ENCODE peak calls at places on chromosomes 7 and 10, in four cellular contexts. I is HepG2, M is K562, S is GM12878. U is an unnamed sample.

GRCh38 chr10:12241810-12242529 is 46.0 kb downstream of the CDC123 start:
- DNase-seq in I (no peak), M (no peak), S (peak; percentile 41), U (no peak)

GRCh38 chr7:91941450-91941849 is 788 bp downstream of the AKAP9 start:
- DNase-seq in I (peak; percentile 57), M (no peak), S (no peak), U (no peak)

GRCh38 chr7:70178787-70179186 is 580.5 kb downstream of the AUTS2 start:
- DNase-seq in I (no peak), M (no peak), S (no peak), U (peak; percentile 9)

GRCh38 chr10:113322843-113323242 is 230.0 kb upstream of the HABP2 start:
- DNase-seq in I (no peak), M (no peak), S (no peak), U (no peak)

GRCh38 chr10:72814134-72814790 is 79.3 kb upstream of the OIT3 start:
- DNase-seq in I (no peak), M (no peak), S (no peak), U (no peak)

GRCh38 chr7:47039899-47040298 is 542.0 kb downstream of the TNS3 start:
- DNase-seq in I (no peak), M (no peak), S (no peak), U (no peak)

GRCh38 chr10:29023678-29024077 is 265.2 kb upstream of the LYZL1 start:
- DNase-seq in I (no peak), M (no peak), S (no peak), U (no peak)

GRCh38 chr10:121695731-121696464 is 97.7 kb upstream of the FGFR2 start:
- DNase-seq in I (peak; percentile 77), M (no peak), S (no peak), U (no peak)

GRCh38 chr10:88987840-88988239 is 2.8 kb upstream of the FAS start:
- DNase-seq in I (no peak), M (no peak), S (no peak), U (no peak)

GRCh38 chr10:75395955-75396860 is 5.4 kb downstream of the ZNF503 start:
- DNase-seq in I (no peak), M (no peak), S (no peak), U (no peak)

DNA sequence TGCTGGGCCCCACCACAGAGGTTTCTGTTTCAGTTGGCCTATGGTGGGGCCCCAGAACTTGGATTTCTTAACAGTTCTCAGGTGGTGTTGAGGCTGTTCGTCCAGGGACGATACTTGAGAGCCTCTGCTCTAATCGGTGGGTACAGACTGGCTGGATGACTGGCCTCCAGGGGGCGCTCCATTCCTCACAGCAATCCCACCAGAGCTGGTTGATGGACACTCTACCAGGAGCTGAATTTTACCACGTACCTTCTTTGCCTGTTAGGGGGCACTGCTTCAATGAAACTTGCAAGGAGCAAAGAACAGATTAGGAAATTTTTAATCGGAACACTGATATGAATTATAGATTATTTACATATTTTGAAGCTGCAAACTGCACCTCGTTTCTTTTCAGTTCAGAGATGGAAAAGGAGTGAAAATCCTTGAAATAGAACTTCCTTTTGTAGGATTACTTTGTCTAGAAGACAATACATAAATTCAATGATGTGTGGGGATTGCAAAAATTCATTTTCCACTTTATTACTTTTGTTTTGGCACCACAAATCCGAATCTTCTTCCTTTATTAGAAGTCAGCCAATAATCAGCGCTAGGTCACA is 44.8 kb downstream of the KBTBD2 start:
- DNase-seq in I (peak; percentile 52), M (peak; percentile 67), S (peak; percentile 51), U (peak; percentile 95)
- TF ChIP-seq HDAC6 in I (no peak), M (no peak), S (no peak), U (no peak)

DNA sequence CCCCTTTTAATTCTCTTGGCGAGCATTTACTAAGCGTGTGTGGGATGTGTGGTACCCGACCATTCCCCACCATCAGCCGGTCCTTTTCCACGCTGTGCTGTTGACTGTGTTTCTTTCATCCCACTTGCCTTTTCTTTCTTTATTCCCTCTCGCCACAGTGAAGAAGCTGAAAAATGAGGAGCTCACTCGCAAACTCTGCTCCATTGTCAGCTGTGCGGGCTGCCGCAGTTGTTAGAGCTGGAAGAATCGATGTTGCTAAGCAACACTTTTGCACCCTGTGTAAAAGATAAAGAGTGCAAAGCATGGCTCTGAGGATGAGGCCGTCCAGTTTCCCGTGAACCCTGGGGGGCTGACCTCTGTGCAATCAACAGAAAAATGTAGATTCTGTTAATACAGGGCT is 203.1 kb upstream of the NEBL start:
- DNase-seq in I (no peak), M (no peak), S (no peak), U (no peak)
- TF ChIP-seq HDAC6 in I (no peak), M (no peak), S (no peak), U (no peak)

DNA sequence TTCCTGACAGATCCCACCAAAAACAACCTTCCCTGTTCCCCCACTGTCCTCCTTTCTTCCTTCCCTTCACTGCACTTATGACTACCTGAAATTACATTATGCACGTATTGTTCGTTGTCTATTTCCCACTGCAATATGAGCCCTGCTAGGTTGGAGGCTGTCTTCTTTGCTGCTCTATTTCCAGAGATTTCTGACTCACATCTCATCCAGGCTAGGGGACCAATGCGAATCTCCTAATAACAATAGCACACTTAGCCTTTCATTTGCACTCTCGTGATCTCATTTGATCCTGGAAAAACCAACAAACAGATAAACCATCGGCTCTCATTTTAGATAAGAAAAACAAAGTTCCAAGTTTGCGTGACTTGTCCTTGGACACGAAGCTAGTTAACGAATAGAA is 1.4 kb downstream of the ZNF438 start:
- DNase-seq in I (no peak), M (no peak), S (no peak), U (no peak)
- TF ChIP-seq HDAC6 in I (no peak), M (no peak), S (no peak), U (no peak)

DNA sequence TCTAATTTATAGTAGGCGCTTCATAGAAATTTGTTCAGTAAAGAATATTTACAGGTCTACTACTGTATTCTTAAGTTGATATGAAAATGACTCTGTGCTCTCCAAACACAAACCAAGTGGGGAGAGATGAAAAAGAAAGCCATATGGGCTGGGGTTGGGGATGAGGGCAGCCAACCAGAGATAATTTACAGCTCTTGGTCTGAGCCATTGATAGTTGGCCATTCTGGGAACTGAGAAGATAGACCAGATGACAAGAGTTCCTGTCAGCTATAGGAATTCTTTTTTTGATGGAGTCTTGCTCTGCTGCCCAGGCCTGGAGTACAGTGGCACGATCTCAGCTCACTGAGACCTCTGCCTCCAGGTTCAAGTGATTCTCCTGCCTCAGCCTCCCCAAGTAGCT is 57.4 kb downstream of the LAMB4 start:
- DNase-seq in I (no peak), M (no peak), S (no peak), U (no peak)
- TF ChIP-seq HDAC6 in I (no peak), M (no peak), S (no peak), U (no peak)

GRCh38 chr7:99422625-99423024 is 13.9 kb downstream of the BUD31 start:
- DNase-seq in I (no peak), M (no peak), S (no peak), U (no peak)
- TF ChIP-seq HDAC6 in I (no peak), M (no peak), S (no peak), U (no peak)

U was measured in H1.